ENCODE peak calls at places on chromosomes 3 and 15, in six cellular contexts. B is colonic mucosa; X is breast epithelium; L is A673; J is dorsolateral prefrontal cortex; O is CD8-positive, alpha-beta T cell. C is an unnamed sample.

GRCh38 chr3:86929046-86929445 is 61.9 kb downstream of the VGLL3 start:
- DNase-seq in B (no peak), X (no peak), L (no peak), J (no peak), O (no peak), C (no peak)

GRCh38 chr3:8776406-8776805 is 7.0 kb upstream of the OXTR start:
- DNase-seq in B (no peak), X (no peak), L (no peak), J (no peak), O (no peak), C (no peak)

GRCh38 chr3:54342676-54343075 is 220.3 kb downstream of the CACNA2D3 start:
- DNase-seq in B (no peak), X (no peak), L (no peak), J (no peak), O (no peak), C (no peak)

GRCh38 chr3:114650808-114651207 is 357.0 kb downstream of the TIGIT start:
- DNase-seq in B (no peak), X (no peak), L (peak), J (no peak), O (no peak), C (no peak)

GRCh38 chr3:72445827-72446405 is 402.3 kb downstream of the SHQ1 start:
- DNase-seq in B (no peak), X (no peak), L (no peak), J (no peak), O (no peak), C (peak)

GRCh38 chr15:33278816-33279612 is 31.8 kb upstream of the RYR3 start:
- DNase-seq in B (no peak), X (no peak), L (peak), J (no peak), O (no peak), C (no peak)

GRCh38 chr15:83698294-83698693 is 44.4 kb downstream of the ADAMTSL3 start:
- DNase-seq in B (peak), X (peak), L (no peak), J (no peak), O (no peak), C (no peak)

GRCh38 chr15:78996876-78997275 is 52.0 kb upstream of the CTSH start:
- DNase-seq in B (no peak), X (no peak), L (no peak), J (no peak), O (no peak), C (no peak)

GRCh38 chr15:42413914-42414313 is 54.6 kb downstream of the CAPN3 start:
- DNase-seq in B (no peak), X (no peak), L (no peak), J (no peak), O (no peak), C (no peak)

GRCh38 chr3:78917541-78917940 is 850.3 kb downstream of the ROBO1 start:
- DNase-seq in B (no peak), X (no peak), L (peak), J (no peak), O (no peak), C (no peak)

GRCh38 chr3:52238761-52239701 is at the start of gene TWF2:
- DNase-seq in B (peak), X (no peak), L (peak), J (peak), O (peak), C (peak)

GRCh38 chr3:172211123-172211522 is 171.7 kb downstream of the FNDC3B start:
- DNase-seq in B (no peak), X (no peak), L (no peak), J (no peak), O (no peak), C (no peak)

GRCh38 chr15:85024509-85025336 is 43.1 kb downstream of the PDE8A start:
- DNase-seq in B (no peak), X (no peak), L (no peak), J (no peak), O (no peak), C (no peak)

GRCh38 chr15:78047631-78048409 is 29.7 kb downstream of the TBC1D2B start:
- DNase-seq in B (no peak), X (no peak), L (no peak), J (no peak), O (peak), C (no peak)

GRCh38 chr3:40770046-40770445 is 245.3 kb downstream of the ZNF621 start:
- DNase-seq in B (peak), X (no peak), L (no peak), J (no peak), O (no peak), C (no peak)

GRCh38 chr15:55799287-55800212 is 56.6 kb upstream of the PRTG start:
- DNase-seq in B (peak), X (no peak), L (peak), J (no peak), O (no peak), C (peak)

GRCh38 chr3:197749315-197749600 is 425 bp upstream of the FYTTD1 start:
- DNase-seq in B (peak), X (no peak), L (no peak), J (no peak), O (peak), C (peak)

GRCh38 chr3:188007897-188008296 is 146.1 kb upstream of the LPP start:
- DNase-seq in B (no peak), X (no peak), L (no peak), J (no peak), O (no peak), C (no peak)

GRCh38 chr15:68408526-68408925 is 23.4 kb downstream of the ITGA11 start:
- DNase-seq in B (peak), X (no peak), L (no peak), J (no peak), O (no peak), C (no peak)

GRCh38 chr15:77993374-77993911 is 84.1 kb downstream of the TBC1D2B start:
- DNase-seq in B (no peak), X (no peak), L (no peak), J (peak), O (no peak), C (no peak)

GRCh38 chr15:87268675-87269074 is 987.9 kb downstream of the NTRK3 start:
- DNase-seq in B (no peak), X (no peak), L (no peak), J (no peak), O (no peak), C (no peak)

GRCh38 chr15:76286231-76286879 is 24.9 kb downstream of the ETFA start:
- DNase-seq in B (no peak), X (no peak), L (no peak), J (no peak), O (peak), C (peak)

GRCh38 chr3:127512256-127512655 is 78.3 kb downstream of the TPRA1 start:
- DNase-seq in B (no peak), X (no peak), L (peak), J (no peak), O (no peak), C (no peak)

GRCh38 chr3:99683876-99684275 is 45.5 kb downstream of the COL8A1 start:
- DNase-seq in B (no peak), X (no peak), L (no peak), J (no peak), O (no peak), C (no peak)

GRCh38 chr15:41904487-41905359 is 10.9 kb upstream of the SPTBN5 start:
- DNase-seq in B (peak), X (no peak), L (peak), J (peak), O (peak), C (peak)

GRCh38 chr3:164851905-164852304 is 226.4 kb downstream of the SI start:
- DNase-seq in B (no peak), X (no peak), L (no peak), J (no peak), O (no peak), C (no peak)

GRCh38 chr15:57496594-57496945 is 95.1 kb upstream of the MYZAP start:
- DNase-seq in B (no peak), X (no peak), L (no peak), J (no peak), O (no peak), C (no peak)

GRCh38 chr3:99767341-99767740 is 50.3 kb upstream of the CMSS1 start:
- DNase-seq in B (no peak), X (no peak), L (no peak), J (no peak), O (no peak), C (no peak)

GRCh38 chr3:13281657-13282527 is 138.2 kb downstream of the NUP210 start:
- DNase-seq in B (peak), X (no peak), L (no peak), J (no peak), O (no peak), C (no peak)

GRCh38 chr3:132837615-132838014 is 115.4 kb upstream of the NPHP3 start:
- DNase-seq in B (no peak), X (no peak), L (no peak), J (no peak), O (no peak), C (no peak)

GRCh38 chr3:25775936-25776335 is 7.3 kb downstream of the NGLY1 start:
- DNase-seq in B (no peak), X (no peak), L (no peak), J (no peak), O (no peak), C (no peak)

GRCh38 chr15:88331291-88331690 is 74.8 kb upstream of the NTRK3 start:
- DNase-seq in B (peak), X (no peak), L (peak), J (peak), O (no peak), C (peak)

GRCh38 chr3:134605506-134605905 is 45.3 kb downstream of the KY start:
- DNase-seq in B (peak), X (no peak), L (no peak), J (no peak), O (no peak), C (no peak)

GRCh38 chr3:53219897-53220483 is 35.8 kb downstream of the TKT start:
- DNase-seq in B (peak), X (peak), L (peak), J (peak), O (peak), C (peak)

GRCh38 chr3:48441940-48442339 is 1.9 kb downstream of the TMA7 start:
- DNase-seq in B (no peak), X (no peak), L (no peak), J (no peak), O (no peak), C (no peak)
- H3K27ac ChIP-seq in B (no peak), X (no peak), L (no peak), J (no peak), O (peak), C (peak)

GRCh38 chr3:151169700-151170224 is 33.3 kb downstream of the GPR171 start:
- DNase-seq in B (no peak), X (no peak), L (no peak), J (peak), O (no peak), C (no peak)

GRCh38 chr3:151168269-151169094 is 34.5 kb downstream of the GPR171 start:
- DNase-seq in B (peak), X (peak), L (peak), J (peak), O (peak), C (peak)

GRCh38 chr3:151166161-151166560 is 36.9 kb downstream of the GPR171 start:
- DNase-seq in B (no peak), X (no peak), L (no peak), J (no peak), O (no peak), C (no peak)

GRCh38 chr3:151169262-151169661 is 33.8 kb downstream of the GPR171 start:
- DNase-seq in B (no peak), X (no peak), L (no peak), J (no peak), O (no peak), C (no peak)

DNA sequence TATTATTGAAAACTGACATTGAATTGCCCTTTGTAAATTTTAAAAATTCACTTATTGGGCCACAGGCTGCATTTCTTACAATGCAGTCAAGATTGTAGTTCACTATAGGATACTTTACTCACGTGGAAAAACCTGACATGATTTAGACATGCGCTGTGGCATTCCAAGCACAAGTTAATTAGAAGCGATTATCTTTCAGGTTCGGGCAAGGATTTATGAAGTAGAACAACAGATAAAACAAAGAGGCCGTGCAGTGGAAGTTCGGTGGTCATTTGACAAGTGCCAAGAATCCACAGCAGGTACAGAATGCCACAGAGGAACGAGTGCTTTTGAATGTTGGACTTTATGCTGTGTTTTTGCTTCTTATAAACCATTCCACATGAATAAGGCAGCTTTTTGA is 37.8 kb downstream of the GPR171 start:
- DNase-seq in B (no peak), X (no peak), L (no peak), J (no peak), O (no peak), C (no peak)
- TF ChIP-seq CTCF in B (no peak), X (no peak), L (no peak), J (no peak), O (no peak), C (no peak)

DNA sequence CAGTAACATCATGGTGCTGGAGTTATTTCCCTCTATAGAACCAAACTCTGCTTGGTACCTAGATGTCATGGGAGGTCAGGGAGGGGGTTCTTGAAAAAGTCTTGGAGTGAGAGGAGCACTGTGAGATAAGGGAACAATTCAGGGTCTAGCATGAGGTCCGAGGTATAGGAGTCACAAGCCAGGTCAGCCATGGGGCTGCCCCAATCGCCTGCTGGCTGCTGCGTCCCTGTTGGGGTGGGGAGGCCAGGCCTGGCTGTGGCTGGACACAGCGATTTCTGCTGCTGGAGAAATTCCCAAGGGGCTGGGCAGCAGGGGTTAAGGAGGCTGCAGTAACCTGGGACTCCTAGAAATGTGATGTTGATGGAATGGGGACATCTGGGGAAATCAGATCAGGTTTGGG is 44.9 kb downstream of the SUSD5 start:
- DNase-seq in B (no peak), X (no peak), L (no peak), J (no peak), O (no peak), C (no peak)
- H3K27ac ChIP-seq in B (no peak), X (no peak), L (no peak), J (no peak), O (no peak), C (no peak)

GRCh38 chr3:97391167-97391566 is 373.4 kb upstream of the ARL6 start:
- DNase-seq in B (no peak), X (no peak), L (no peak), J (no peak), O (no peak), C (no peak)

GRCh38 chr3:97388774-97389173 is 375.8 kb upstream of the ARL6 start:
- DNase-seq in B (no peak), X (no peak), L (no peak), J (no peak), O (no peak), C (no peak)

GRCh38 chr3:97384581-97384980 is 380.0 kb upstream of the ARL6 start:
- DNase-seq in B (no peak), X (no peak), L (no peak), J (no peak), O (no peak), C (no peak)

GRCh38 chr3:97389883-97390282 is 374.7 kb upstream of the ARL6 start:
- DNase-seq in B (no peak), X (no peak), L (no peak), J (no peak), O (no peak), C (no peak)
- TF ChIP-seq CTCF in B (no peak), X (no peak), L (no peak), J (no peak), O (no peak), C (no peak)

C was measured in OCI-LY7.